ENCODE peak calls at places on chromosome 2, in nine cellular contexts. Y, H, N, K, I, V, U, W and O are unnamed samples.

GRCh38 chr2:15803186-15803986 is 137.0 kb upstream of the MYCN start:
- DNase-seq in Y (no peak), H (no peak), N (no peak), K (no peak), I (no peak), V (no peak), U (no peak), W (no peak), O (no peak)

GRCh38 chr2:105688946-105689345 is 55.8 kb upstream of the NCK2 start:
- DNase-seq in Y (no peak), H (no peak), N (no peak), K (no peak), I (no peak), V (no peak), U (no peak), W (no peak), O (no peak)

GRCh38 chr2:231276986-231277385 is 78.6 kb downstream of the ARMC9 start:
- DNase-seq in Y (no peak), H (no peak), N (no peak), K (no peak), I (no peak), V (no peak), U (no peak), W (no peak), O (no peak)

GRCh38 chr2:204268971-204269370 is 276.3 kb upstream of the PARD3B start:
- DNase-seq in Y (no peak), H (no peak), N (no peak), K (no peak), I (no peak), V (no peak), U (no peak), W (no peak), O (no peak)

GRCh38 chr2:158993030-158993429 is 24.6 kb downstream of the TANC1 start:
- DNase-seq in Y (no peak), H (no peak), N (no peak), K (no peak), I (no peak), V (no peak), U (no peak), W (no peak), O (no peak)

GRCh38 chr2:128520787-128521186 is 202.1 kb upstream of the HS6ST1 start:
- DNase-seq in Y (no peak), H (no peak), N (no peak), K (peak; percentile 75), I (no peak), V (no peak), U (no peak), W (no peak), O (no peak)

GRCh38 chr2:135744761-135745314 is 3.2 kb downstream of the UBXN4 start:
- DNase-seq in Y (peak; percentile 34), H (peak; percentile 39), N (peak; percentile 51), K (peak; percentile 62), I (no peak), V (peak; percentile 65), U (peak; percentile 52), W (peak; percentile 21), O (peak; percentile 51)

GRCh38 chr2:222671259-222672067 is at the start of gene MOGAT1:
- DNase-seq in Y (peak; percentile 77), H (peak; percentile 48), N (peak; percentile 96), K (no peak), I (no peak), V (no peak), U (peak; percentile 91), W (no peak), O (peak; percentile 56)

GRCh38 chr2:13193900-13194299 is 477.2 kb downstream of the TRIB2 start:
- DNase-seq in Y (peak; percentile 10), H (peak; percentile 17), N (peak; percentile 26), K (peak; percentile 50), I (no peak), V (peak; percentile 23), U (peak; percentile 74), W (peak; percentile 78), O (peak; percentile 54)

DNA sequence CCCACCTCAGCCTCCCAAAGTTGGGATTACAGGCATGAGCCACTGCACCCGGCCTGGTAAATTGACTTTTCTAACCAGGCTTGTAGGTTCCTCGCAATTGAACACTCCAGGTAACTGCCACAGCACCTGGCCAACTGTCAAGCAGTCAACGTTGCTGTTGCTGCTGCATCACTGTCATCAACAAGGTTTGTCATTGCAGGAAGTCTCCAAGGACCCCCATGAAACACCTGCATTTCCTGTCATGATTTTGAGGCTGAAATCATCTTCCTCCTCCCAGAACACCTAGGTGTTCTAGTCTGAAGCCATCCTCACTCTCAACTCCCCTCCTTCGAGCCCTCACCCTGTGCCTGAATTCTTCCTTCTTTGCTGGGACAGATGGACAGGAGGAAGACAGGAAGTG is 29.7 kb downstream of the GYPC start:
- DNase-seq in Y (no peak), H (no peak), N (no peak), K (no peak), I (no peak), V (peak; percentile 77), U (no peak), W (no peak), O (no peak)
- TF ChIP-seq EZH2phosphoT487 in Y (no peak), H (no peak), N (no peak), K (no peak), I (no peak), V (no peak), U (no peak), W (no peak), O (no peak)

GRCh38 chr2:3223080-3223923 is 154.3 kb downstream of the EIPR1 start:
- DNase-seq in Y (no peak), H (no peak), N (no peak), K (no peak), I (no peak), V (no peak), U (no peak), W (no peak), O (peak; percentile 53)
- TF ChIP-seq EZH2phosphoT487 in Y (no peak), H (no peak), N (no peak), K (no peak), I (no peak), V (no peak), U (no peak), W (no peak), O (no peak)

DNA sequence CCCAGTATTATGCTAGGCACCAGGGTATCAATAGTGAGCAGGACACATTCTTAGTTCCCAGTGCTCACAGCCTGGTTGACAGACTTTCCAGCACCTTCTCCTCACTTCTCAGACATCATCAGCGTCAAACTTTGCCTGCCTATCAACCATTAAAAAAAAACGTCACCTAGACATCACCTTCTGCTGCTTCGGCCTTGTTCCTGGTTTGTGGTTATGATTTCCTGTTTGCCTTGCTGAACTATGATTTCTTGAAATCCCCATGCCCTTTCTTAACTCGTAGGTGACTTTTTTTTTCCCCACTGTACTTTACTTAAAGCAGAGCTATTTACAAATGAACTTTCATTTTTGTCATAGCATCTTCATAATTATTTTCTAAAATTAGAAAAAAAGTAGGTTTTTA is 60.3 kb upstream of the NABP1 start:
- DNase-seq in Y (no peak), H (no peak), N (no peak), K (peak; percentile 40), I (no peak), V (peak; percentile 72), U (no peak), W (peak; percentile 93), O (no peak)
- TF ChIP-seq EZH2phosphoT487 in Y (no peak), H (no peak), N (no peak), K (no peak), I (no peak), V (no peak), U (no peak), W (no peak), O (no peak)

GRCh38 chr2:109275120-109276040 is 146.4 kb downstream of the SH3RF3 start:
- DNase-seq in Y (no peak), H (no peak), N (no peak), K (no peak), I (no peak), V (no peak), U (no peak), W (no peak), O (no peak)
- TF ChIP-seq EZH2phosphoT487 in Y (no peak), H (no peak), N (no peak), K (no peak), I (no peak), V (no peak), U (no peak), W (no peak), O (no peak)

GRCh38 chr2:210387074-210387473 is 72.1 kb upstream of the MYL1 start:
- DNase-seq in Y (no peak), H (no peak), N (no peak), K (no peak), I (no peak), V (no peak), U (no peak), W (no peak), O (no peak)
- TF ChIP-seq EZH2phosphoT487 in Y (no peak), H (no peak), N (no peak), K (no peak), I (no peak), V (no peak), U (no peak), W (no peak), O (no peak)

GRCh38 chr2:189848276-189848675 is 64.0 kb downstream of the PMS1 start:
- DNase-seq in Y (no peak), H (no peak), N (no peak), K (no peak), I (no peak), V (no peak), U (no peak), W (no peak), O (peak; percentile 22)
- TF ChIP-seq EZH2phosphoT487 in Y (no peak), H (no peak), N (no peak), K (no peak), I (no peak), V (no peak), U (no peak), W (no peak), O (no peak)

DNA sequence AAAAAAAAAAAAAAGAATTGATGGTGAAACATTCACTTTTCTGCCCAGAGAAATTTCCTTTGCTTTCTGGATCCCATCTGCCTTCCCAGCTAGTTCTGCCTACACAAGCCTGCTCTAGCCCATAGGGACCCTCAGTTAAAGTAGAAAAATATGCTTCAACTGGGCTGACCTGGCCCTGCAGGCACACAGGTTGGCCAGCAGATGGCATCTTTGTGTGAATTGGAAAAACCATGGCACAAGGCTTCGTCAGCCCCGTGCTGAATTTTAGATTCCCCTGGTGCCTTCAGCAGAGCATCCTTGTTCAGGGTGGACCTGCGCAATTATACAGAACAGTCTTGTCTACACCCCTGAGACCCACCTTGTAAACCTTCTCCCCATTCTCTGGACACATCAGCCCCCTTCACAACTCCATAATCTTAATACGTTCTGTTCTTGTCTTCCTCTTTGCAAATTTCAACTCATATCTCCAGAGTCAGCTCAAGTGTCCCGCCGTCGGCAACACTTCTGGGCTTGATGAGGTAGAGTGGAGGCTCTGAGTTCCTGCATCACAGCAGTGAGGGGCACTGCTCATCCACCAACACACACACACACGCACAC is 114.5 kb downstream of the INSIG2 start:
- DNase-seq in Y (peak; percentile 76), H (peak; percentile 67), N (peak; percentile 54), K (peak; percentile 61), I (no peak), V (peak; percentile 58), U (peak; percentile 85), W (peak; percentile 55), O (peak; percentile 80)
- TF ChIP-seq EZH2phosphoT487 in Y (no peak), H (no peak), N (no peak), K (no peak), I (no peak), V (no peak), U (no peak), W (no peak), O (no peak)